ENCODE peak calls at places on chromosomes 6 and 20, in five cellular contexts. O is fibroblast of lung, K is stomach, D is fibroblast of the aortic adventitia, W is GM10248. A is an unnamed sample.

GRCh38 chr20:6651561-6651960 is 115.9 kb upstream of the BMP2 start:
- DNase-seq in O (no peak), K (no peak), D (no peak), W (no peak), A (no peak)

GRCh38 chr6:169950558-169950957 is 199.1 kb downstream of the ERMARD start:
- DNase-seq in O (peak), K (peak), D (no peak), W (no peak), A (peak)

GRCh38 chr20:57500941-57501340 is 24.0 kb downstream of the CTCFL start:
- DNase-seq in O (no peak), K (no peak), D (no peak), W (no peak), A (no peak)

GRCh38 chr6:149830731-149831379 is 33.3 kb downstream of the LRP11 start:
- DNase-seq in O (peak), K (no peak), D (peak), W (no peak), A (no peak)

GRCh38 chr6:108142240-108142639 is 23.6 kb upstream of the NR2E1 start:
- DNase-seq in O (no peak), K (no peak), D (no peak), W (no peak), A (no peak)

GRCh38 chr6:157859775-157860504 is 36.9 kb downstream of the SNX9 start:
- DNase-seq in O (no peak), K (no peak), D (no peak), W (no peak), A (no peak)

GRCh38 chr6:166417285-166417691 is 34.5 kb upstream of the MPC1 start:
- DNase-seq in O (no peak), K (no peak), D (no peak), W (no peak), A (no peak)

GRCh38 chr20:48817367-48818030 is 10.3 kb downstream of the PREX1 start:
- DNase-seq in O (no peak), K (no peak), D (no peak), W (no peak), A (no peak)

GRCh38 chr20:15814903-15815302 is 758.3 kb downstream of the KIF16B start:
- DNase-seq in O (no peak), K (no peak), D (no peak), W (no peak), A (no peak)

GRCh38 chr6:4664911-4665310 is 111.3 kb upstream of the CDYL start:
- DNase-seq in O (no peak), K (no peak), D (no peak), W (no peak), A (peak)

GRCh38 chr20:50666709-50667310 is 24.5 kb downstream of the RIPOR3 start:
- DNase-seq in O (no peak), K (no peak), D (no peak), W (no peak), A (no peak)

GRCh38 chr6:146484411-146484810 is 59.2 kb upstream of the RAB32 start:
- DNase-seq in O (no peak), K (no peak), D (no peak), W (no peak), A (no peak)

GRCh38 chr20:53157443-53158408 is 185.6 kb downstream of the TSHZ2 start:
- DNase-seq in O (peak), K (peak), D (peak), W (peak), A (no peak)

GRCh38 chr6:111173341-111173740 is 86.0 kb downstream of the SLC16A10 start:
- DNase-seq in O (no peak), K (no peak), D (no peak), W (no peak), A (no peak)

GRCh38 chr6:163823577-163823976 is 409.1 kb downstream of the QKI start:
- DNase-seq in O (no peak), K (no peak), D (no peak), W (no peak), A (no peak)

GRCh38 chr20:36815454-36816091 is 42.0 kb upstream of the DSN1 start:
- DNase-seq in O (no peak), K (no peak), D (no peak), W (no peak), A (no peak)

DNA sequence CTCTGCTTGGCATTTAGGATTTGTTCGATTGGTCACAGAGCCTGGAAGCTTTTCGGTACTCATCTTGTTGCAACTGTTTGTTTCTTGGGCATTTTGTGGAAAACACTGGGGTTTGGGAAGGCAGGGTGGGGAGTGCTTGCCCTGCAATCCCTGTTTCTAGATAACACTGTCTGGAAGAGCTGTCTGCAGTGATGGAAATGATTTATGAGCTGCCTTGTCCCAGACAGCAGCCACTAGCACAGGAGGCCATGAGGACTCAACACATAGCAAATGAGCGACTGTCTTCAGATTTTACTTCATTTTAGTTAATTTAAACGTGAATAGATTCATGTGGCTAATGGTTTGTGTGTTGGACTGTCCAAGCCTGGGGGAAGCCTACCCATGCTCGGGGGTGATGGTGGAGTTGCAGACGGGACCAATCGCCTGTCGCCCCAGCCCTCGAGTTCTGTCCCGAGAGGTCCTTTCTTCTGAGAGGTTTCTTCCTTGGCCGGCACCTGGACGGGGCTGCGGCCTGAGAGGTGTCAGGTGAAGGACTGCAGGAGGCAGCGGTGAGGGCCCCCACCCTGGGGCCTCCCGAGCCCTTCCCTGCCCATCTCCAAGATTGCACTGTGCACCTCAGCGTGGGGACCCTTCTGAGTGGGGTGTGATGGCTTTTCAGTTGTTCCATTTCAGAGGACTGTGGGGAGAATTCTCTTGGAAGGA is 55.3 kb downstream of the SMOC2 start:
- DNase-seq in O (no peak), K (no peak), D (no peak), W (no peak), A (no peak)
- TF ChIP-seq CTCF in O (no peak), K (no peak), D (no peak), W (no peak), A (no peak)

GRCh38 chr20:22180244-22180643 is 404.1 kb downstream of the FOXA2 start:
- DNase-seq in O (no peak), K (no peak), D (no peak), W (no peak), A (no peak)
- TF ChIP-seq CTCF in O (no peak), K (no peak), D (peak), W (no peak), A (no peak)

GRCh38 chr6:105790635-105791034 is 295.5 kb upstream of the PRDM1 start:
- DNase-seq in O (no peak), K (no peak), D (no peak), W (no peak), A (no peak)
- TF ChIP-seq CTCF in O (peak), K (no peak), D (peak), W (no peak), A (peak)

GRCh38 chr6:81241717-81242116 is 510.8 kb downstream of the TENT5A start:
- DNase-seq in O (peak), K (no peak), D (peak), W (no peak), A (no peak)
- TF ChIP-seq CTCF in O (peak), K (no peak), D (peak), W (no peak), A (peak)

GRCh38 chr6:1479095-1479494 is 89.7 kb downstream of the FOXF2 start:
- DNase-seq in O (peak), K (no peak), D (peak), W (no peak), A (no peak)
- TF ChIP-seq CTCF in O (peak), K (no peak), D (peak), W (no peak), A (peak)

GRCh38 chr20:63520939-63521601 is 505 bp downstream of the PPDPF start:
- DNase-seq in O (peak), K (peak), D (peak), W (peak), A (no peak)

GRCh38 chr20:63518946-63519764 is 1.4 kb upstream of the PPDPF start:
- DNase-seq in O (no peak), K (no peak), D (no peak), W (no peak), A (no peak)

GRCh38 chr20:63520594-63520938 is at the start of gene PPDPF:
- DNase-seq in O (peak), K (peak), D (peak), W (peak), A (peak)

GRCh38 chr20:63518351-63518861 is 2.2 kb upstream of the PPDPF start:
- DNase-seq in O (no peak), K (no peak), D (no peak), W (no peak), A (no peak)

DNA sequence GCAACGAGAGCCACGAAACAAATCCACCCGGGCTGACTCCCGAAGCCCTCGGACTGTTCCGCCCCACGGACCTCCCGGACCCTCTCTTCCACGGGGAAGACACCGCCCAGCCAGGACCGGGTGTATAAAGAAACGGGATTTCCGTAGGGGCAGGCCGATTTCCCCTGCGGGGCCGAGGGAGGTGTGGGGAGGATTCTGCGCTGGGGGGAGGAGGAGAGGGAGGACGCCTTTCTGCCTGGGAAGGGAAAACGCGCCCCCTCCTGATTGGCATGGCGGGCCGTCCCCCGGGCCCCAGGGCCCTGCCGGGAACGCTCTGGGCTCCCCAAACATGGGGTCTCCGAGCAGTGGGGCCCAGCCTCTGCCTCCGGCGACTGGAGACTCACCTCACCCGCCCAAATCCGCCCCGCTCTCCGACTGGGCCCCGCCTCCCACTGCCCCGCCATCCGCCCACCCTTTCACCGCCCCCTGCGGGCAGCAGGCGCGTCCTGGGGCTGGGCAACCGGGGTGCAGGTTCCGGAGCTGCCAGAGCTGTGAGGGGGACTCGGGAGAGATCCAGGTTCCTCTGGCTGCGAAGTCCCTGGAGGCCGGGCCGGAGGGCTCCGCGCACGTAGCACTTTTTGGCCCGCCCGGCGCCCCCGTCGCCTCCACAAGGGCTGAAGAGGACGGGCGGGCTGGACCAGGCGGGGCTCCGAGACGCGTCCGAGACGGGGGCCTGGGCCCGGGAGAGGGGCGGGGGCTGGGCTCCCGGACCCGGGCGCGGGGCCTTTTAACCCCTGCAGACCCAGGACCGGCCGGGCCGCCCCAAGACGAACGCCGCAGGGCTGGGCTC is 586 bp upstream of the PPDPF start:
- DNase-seq in O (peak), K (no peak), D (no peak), W (peak), A (no peak)
- TF ChIP-seq CTCF in O (peak), K (peak), D (peak), W (peak), A (peak)

A was measured in osteocyte.